ENCODE peak calls at places on chromosome 3, in five cellular contexts. One of them, this sample, is unnamed.

GRCh38 chr3:150771600-150771999 is 8.6 kb upstream of the SIAH2 start:
- DNase-seq in tibial artery: no peak
- DNase-seq in upper lobe of right lung: no peak
- DNase-seq in MV-4-11: no peak
- DNase-seq in NCI-H2029 treated with DMSO at 0.1 percent for 48 hours: no peak
- DNase-seq in this sample: no peak

GRCh38 chr3:123880998-123881561 is 3.1 kb downstream of the MYLK start:
- DNase-seq in tibial artery: no peak
- DNase-seq in upper lobe of right lung: no peak
- DNase-seq in MV-4-11: no peak
- DNase-seq in NCI-H2029 treated with DMSO at 0.1 percent for 48 hours: no peak
- DNase-seq in this sample: no peak

GRCh38 chr3:121592856-121593702 is at the start of gene FBXO40:
- DNase-seq in tibial artery: no peak
- DNase-seq in upper lobe of right lung: no peak
- DNase-seq in MV-4-11: no peak
- DNase-seq in NCI-H2029 treated with DMSO at 0.1 percent for 48 hours: peak; percentile 54
- DNase-seq in this sample: peak; percentile 42

GRCh38 chr3:38222032-38222634 is 43.5 kb upstream of the SLC22A13 start:
- DNase-seq in tibial artery: no peak
- DNase-seq in upper lobe of right lung: no peak
- DNase-seq in MV-4-11: no peak
- DNase-seq in NCI-H2029 treated with DMSO at 0.1 percent for 48 hours: no peak
- DNase-seq in this sample: no peak

GRCh38 chr3:19866751-19867347 is 67.2 kb downstream of the EFHB start:
- DNase-seq in tibial artery: peak; percentile 37
- DNase-seq in upper lobe of right lung: no peak
- DNase-seq in MV-4-11: peak; percentile 50
- DNase-seq in NCI-H2029 treated with DMSO at 0.1 percent for 48 hours: peak; percentile 60
- DNase-seq in this sample: no peak

GRCh38 chr3:147744967-147745366 is 335.8 kb downstream of the ZIC1 start:
- DNase-seq in tibial artery: no peak
- DNase-seq in upper lobe of right lung: no peak
- DNase-seq in MV-4-11: no peak
- DNase-seq in NCI-H2029 treated with DMSO at 0.1 percent for 48 hours: no peak
- DNase-seq in this sample: no peak

GRCh38 chr3:53185761-53186465 is 24.9 kb downstream of the PRKCD start:
- DNase-seq in tibial artery: no peak
- DNase-seq in upper lobe of right lung: no peak
- DNase-seq in MV-4-11: no peak
- DNase-seq in NCI-H2029 treated with DMSO at 0.1 percent for 48 hours: no peak
- DNase-seq in this sample: no peak

GRCh38 chr3:13508496-13508895 is 28.4 kb downstream of the HDAC11 start:
- DNase-seq in tibial artery: no peak
- DNase-seq in upper lobe of right lung: peak; percentile 50
- DNase-seq in MV-4-11: no peak
- DNase-seq in NCI-H2029 treated with DMSO at 0.1 percent for 48 hours: no peak
- DNase-seq in this sample: no peak

GRCh38 chr3:184380210-184380626 is 364 bp downstream of the CHRD start:
- DNase-seq in tibial artery: peak; percentile 74
- DNase-seq in upper lobe of right lung: peak; percentile 83
- DNase-seq in MV-4-11: no peak
- DNase-seq in NCI-H2029 treated with DMSO at 0.1 percent for 48 hours: no peak
- DNase-seq in this sample: peak; percentile 69

GRCh38 chr3:62607287-62608029 is 234.1 kb upstream of the FEZF2 start:
- DNase-seq in tibial artery: no peak
- DNase-seq in upper lobe of right lung: peak; percentile 88
- DNase-seq in MV-4-11: no peak
- DNase-seq in NCI-H2029 treated with DMSO at 0.1 percent for 48 hours: peak; percentile 63
- DNase-seq in this sample: peak; percentile 34

GRCh38 chr3:145145461-145145860 is 1015.5 kb downstream of the PLOD2 start:
- DNase-seq in tibial artery: no peak
- DNase-seq in upper lobe of right lung: no peak
- DNase-seq in MV-4-11: no peak
- DNase-seq in NCI-H2029 treated with DMSO at 0.1 percent for 48 hours: no peak
- DNase-seq in this sample: no peak

GRCh38 chr3:52220380-52221026 is 4.9 kb downstream of the TLR9 start:
- DNase-seq in tibial artery: peak; percentile 83
- DNase-seq in upper lobe of right lung: peak; percentile 92
- DNase-seq in MV-4-11: peak; percentile 66
- DNase-seq in NCI-H2029 treated with DMSO at 0.1 percent for 48 hours: peak; percentile 21
- DNase-seq in this sample: peak; percentile 88

GRCh38 chr3:110165344-110165743 is 828.0 kb upstream of the DPPA4 start:
- DNase-seq in tibial artery: no peak
- DNase-seq in upper lobe of right lung: no peak
- DNase-seq in MV-4-11: no peak
- DNase-seq in NCI-H2029 treated with DMSO at 0.1 percent for 48 hours: peak; percentile 44
- DNase-seq in this sample: no peak

GRCh38 chr3:192026656-192027055 is 565.7 kb downstream of the PYDC2 start:
- DNase-seq in tibial artery: no peak
- DNase-seq in upper lobe of right lung: no peak
- DNase-seq in MV-4-11: no peak
- DNase-seq in NCI-H2029 treated with DMSO at 0.1 percent for 48 hours: no peak
- DNase-seq in this sample: no peak

GRCh38 chr3:122031123-122031468 is 9.0 kb upstream of the ILDR1 start:
- DNase-seq in tibial artery: no peak
- DNase-seq in upper lobe of right lung: no peak
- DNase-seq in MV-4-11: no peak
- DNase-seq in NCI-H2029 treated with DMSO at 0.1 percent for 48 hours: no peak
- DNase-seq in this sample: no peak

GRCh38 chr3:59545369-59545768 is 495.5 kb upstream of the CFAP20DC start:
- DNase-seq in tibial artery: no peak
- DNase-seq in upper lobe of right lung: no peak
- DNase-seq in MV-4-11: no peak
- DNase-seq in NCI-H2029 treated with DMSO at 0.1 percent for 48 hours: no peak
- DNase-seq in this sample: no peak

GRCh38 chr3:110180733-110181132 is 843.4 kb upstream of the DPPA4 start:
- DNase-seq in tibial artery: peak; percentile 34
- DNase-seq in upper lobe of right lung: no peak
- DNase-seq in MV-4-11: no peak
- DNase-seq in NCI-H2029 treated with DMSO at 0.1 percent for 48 hours: no peak
- DNase-seq in this sample: peak; percentile 46

GRCh38 chr3:17088602-17089313 is 204.0 kb downstream of the PLCL2 start:
- DNase-seq in tibial artery: no peak
- DNase-seq in upper lobe of right lung: no peak
- DNase-seq in MV-4-11: no peak
- DNase-seq in NCI-H2029 treated with DMSO at 0.1 percent for 48 hours: no peak
- DNase-seq in this sample: no peak

GRCh38 chr3:159548675-159549335 is 439.8 kb upstream of the IL12A start:
- DNase-seq in tibial artery: no peak
- DNase-seq in upper lobe of right lung: no peak
- DNase-seq in MV-4-11: no peak
- DNase-seq in NCI-H2029 treated with DMSO at 0.1 percent for 48 hours: no peak
- DNase-seq in this sample: no peak

GRCh38 chr3:168250415-168250861 is 154.7 kb upstream of the GOLIM4 start:
- DNase-seq in tibial artery: no peak
- DNase-seq in upper lobe of right lung: no peak
- DNase-seq in MV-4-11: no peak
- DNase-seq in NCI-H2029 treated with DMSO at 0.1 percent for 48 hours: no peak
- DNase-seq in this sample: no peak

GRCh38 chr3:172586447-172586846 is 63.2 kb upstream of the TNFSF10 start:
- DNase-seq in tibial artery: no peak
- DNase-seq in upper lobe of right lung: no peak
- DNase-seq in MV-4-11: peak; percentile 43
- DNase-seq in NCI-H2029 treated with DMSO at 0.1 percent for 48 hours: no peak
- DNase-seq in this sample: no peak

GRCh38 chr3:15497984-15498383 is 23.5 kb downstream of the COLQ start:
- DNase-seq in tibial artery: no peak
- DNase-seq in upper lobe of right lung: no peak
- DNase-seq in MV-4-11: no peak
- DNase-seq in NCI-H2029 treated with DMSO at 0.1 percent for 48 hours: no peak
- DNase-seq in this sample: no peak

GRCh38 chr3:34405159-34405558 is 606.7 kb downstream of the PDCD6IP start:
- DNase-seq in tibial artery: no peak
- DNase-seq in upper lobe of right lung: no peak
- DNase-seq in MV-4-11: peak; percentile 22
- DNase-seq in NCI-H2029 treated with DMSO at 0.1 percent for 48 hours: no peak
- DNase-seq in this sample: no peak

GRCh38 chr3:188706176-188706575 is 465.6 kb upstream of the TPRG1 start:
- DNase-seq in tibial artery: no peak
- DNase-seq in upper lobe of right lung: no peak
- DNase-seq in MV-4-11: no peak
- DNase-seq in NCI-H2029 treated with DMSO at 0.1 percent for 48 hours: no peak
- DNase-seq in this sample: no peak

GRCh38 chr3:35675206-35675605 is 35.9 kb downstream of the ARPP21 start:
- DNase-seq in tibial artery: no peak
- DNase-seq in upper lobe of right lung: no peak
- DNase-seq in MV-4-11: no peak
- DNase-seq in NCI-H2029 treated with DMSO at 0.1 percent for 48 hours: no peak
- DNase-seq in this sample: no peak